ENCODE peak calls at places on chromosomes 5 and 9, in four cellular contexts. T, B, F and R are unnamed samples.

GRCh38 chr9:122126340-122127333 is 32.9 kb downstream of the NDUFA8 start:
- DNase-seq in T (no peak), B (no peak), F (no peak), R (no peak)

GRCh38 chr9:130728721-130729120 is 35.1 kb downstream of the EXOSC2 start:
- DNase-seq in F (no peak), B (no peak), T (no peak), R (no peak)

GRCh38 chr5:74766348-74766886 is 500 bp downstream of the GFM2 start:
- DNase-seq in T (peak; percentile 19), B (no peak), F (no peak), R (peak; percentile 5)

GRCh38 chr5:171445910-171446516 is 26.6 kb downstream of the FGF18 start:
- DNase-seq in F (no peak), B (no peak), T (no peak), R (no peak)

GRCh38 chr9:4762108-4762888 is 21.3 kb upstream of the AK3 start:
- DNase-seq in T (peak; percentile 73), B (peak; percentile 79), F (peak; percentile 62), R (peak; percentile 20)

GRCh38 chr9:16058131-16058549 is 505.3 kb downstream of the CCDC171 start:
- DNase-seq in T (no peak), F (no peak), B (no peak), R (no peak)

GRCh38 chr5:94893404-94894145 is 275.1 kb downstream of the SLF1 start:
- DNase-seq in B (no peak), F (no peak), T (peak; percentile 2), R (no peak)

GRCh38 chr9:14661421-14662059 is 31.7 kb downstream of the ZDHHC21 start:
- DNase-seq in B (no peak), F (no peak), T (peak; percentile 62), R (peak; percentile 8)

GRCh38 chr5:165579911-165580310 is 2074.5 kb downstream of the MAT2B start:
- DNase-seq in T (no peak), B (no peak), F (no peak), R (no peak)

GRCh38 chr9:106069241-106069640 is 374.9 kb downstream of the TMEM38B start:
- DNase-seq in F (no peak), T (no peak), B (no peak), R (no peak)

GRCh38 chr5:162160401-162160800 is 92.8 kb downstream of the GABRG2 start:
- DNase-seq in F (no peak), B (no peak), T (no peak), R (no peak)

GRCh38 chr9:77602852-77603251 is 45.3 kb downstream of the GNA14 start:
- DNase-seq in T (no peak), B (no peak), F (no peak), R (no peak)

GRCh38 chr5:90488791-90489190 is 14.1 kb downstream of the POLR3G start:
- DNase-seq in F (no peak), T (no peak), B (no peak), R (no peak)

GRCh38 chr9:97564291-97565175 is 63.1 kb downstream of the TMOD1 start:
- DNase-seq in F (no peak), T (peak; percentile 69), B (no peak), R (no peak)

GRCh38 chr9:110994771-110995241 is 43.5 kb downstream of the LPAR1 start:
- DNase-seq in B (no peak), T (no peak), F (no peak), R (no peak)

GRCh38 chr9:4985376-4986266 is 549 bp downstream of the JAK2 start:
- DNase-seq in F (peak; percentile 22), T (peak; percentile 74), B (peak; percentile 36), R (peak; percentile 13)

GRCh38 chr9:36831381-36832231 is 202.5 kb downstream of the PAX5 start:
- DNase-seq in F (no peak), T (no peak), B (no peak), R (no peak)

GRCh38 chr9:128733256-128733655 is 9.3 kb upstream of the ZDHHC12 start:
- DNase-seq in F (peak; percentile 85), B (no peak), T (peak; percentile 77), R (peak; percentile 97)

GRCh38 chr9:11269036-11269435 is 656.2 kb upstream of the PTPRD start:
- DNase-seq in F (no peak), T (no peak), B (no peak), R (no peak)

GRCh38 chr5:177169271-177169670 is 35.7 kb downstream of the NSD1 start:
- DNase-seq in B (no peak), F (no peak), T (no peak), R (no peak)

GRCh38 chr9:132743886-132744544 is 73.8 kb downstream of the GTF3C4 start:
- DNase-seq in B (no peak), T (no peak), F (no peak), R (no peak)

GRCh38 chr5:151773979-151774378 is 2.2 kb downstream of the G3BP1 start:
- DNase-seq in F (no peak), T (no peak), B (no peak), R (no peak)

GRCh38 chr5:85500869-85501268 is 1116.2 kb upstream of the EDIL3 start:
- DNase-seq in F (no peak), B (no peak), T (no peak), R (no peak)

GRCh38 chr9:137672907-137673791 is 54.3 kb downstream of the EHMT1 start:
- DNase-seq in T (peak; percentile 87), F (no peak), B (no peak), R (peak; percentile 85)

GRCh38 chr9:134296301-134297081 is 29.8 kb upstream of the RXRA start:
- DNase-seq in B (no peak), F (no peak), T (no peak), R (no peak)

GRCh38 chr9:36914212-36914577 is 119.9 kb downstream of the PAX5 start:
- DNase-seq in B (no peak), F (no peak), T (no peak), R (no peak)

GRCh38 chr5:1229822-1230221 is 4.6 kb downstream of the SLC6A18 start:
- DNase-seq in T (no peak), B (no peak), F (no peak), R (no peak)

GRCh38 chr9:37778534-37778933 is 6.3 kb downstream of the EXOSC3 start:
- DNase-seq in B (no peak), T (no peak), F (no peak), R (no peak)

GRCh38 chr5:66840527-66841013 is 244.4 kb downstream of the MAST4 start:
- DNase-seq in T (no peak), F (no peak), B (no peak), R (no peak)

GRCh38 chr5:116506448-116506847 is 68.2 kb downstream of the SEMA6A start:
- DNase-seq in B (no peak), F (no peak), T (no peak), R (no peak)

GRCh38 chr5:17679597-17680187 is 45.4 kb downstream of the TAF11L14 start:
- DNase-seq in T (no peak), F (no peak), B (no peak), R (no peak)

GRCh38 chr5:117102591-117102990 is 528.0 kb upstream of the SEMA6A start:
- DNase-seq in F (no peak), B (no peak), T (no peak), R (no peak)

GRCh38 chr5:132020568-132021339 is 9.3 kb upstream of the ACSL6 start:
- DNase-seq in B (no peak), F (no peak), T (no peak), R (no peak)

GRCh38 chr9:35695801-35696420 is 6.2 kb upstream of the TPM2 start:
- DNase-seq in B (no peak), F (no peak), T (no peak), R (no peak)

GRCh38 chr5:16726538-16726946 is 109.7 kb upstream of the RETREG1 start:
- DNase-seq in T (peak; percentile 52), B (no peak), F (peak; percentile 31), R (no peak)

GRCh38 chr9:95766906-95767305 is 108.6 kb upstream of the ERCC6L2 start:
- DNase-seq in T (no peak), F (no peak), B (no peak), R (no peak)

GRCh38 chr5:107401470-107402085 is 269.2 kb downstream of the EFNA5 start:
- DNase-seq in B (no peak), T (peak; percentile 20), F (no peak), R (no peak)

GRCh38 chr9:38003946-38004808 is 64.8 kb downstream of the SHB start:
- DNase-seq in B (no peak), F (no peak), T (no peak), R (no peak)